ENCODE peak calls at places on chromosomes 5 and 9, in nine cellular contexts. K, T, I, S, F, G, Z, P and E are unnamed samples.

GRCh38 chr9:26537211-26537610 is 355.4 kb downstream of the CAAP1 start:
- DNase-seq in Z (no peak), G (no peak), I (no peak), T (no peak), F (no peak), S (no peak), K (no peak), P (no peak), E (no peak)

GRCh38 chr5:84249918-84250635 is 134.6 kb downstream of the EDIL3 start:
- DNase-seq in K (peak), T (peak), I (peak), P (no peak), Z (no peak), F (no peak), S (no peak), G (no peak), E (no peak)

GRCh38 chr5:81779125-81779934 is 28.4 kb upstream of the SSBP2 start:
- DNase-seq in K (peak), S (no peak), G (peak), Z (peak), P (peak), I (no peak), T (no peak), F (no peak), E (no peak)

GRCh38 chr9:33143241-33143642 is 23.9 kb downstream of the B4GALT1 start:
- DNase-seq in Z (no peak), K (peak), S (no peak), I (peak), T (no peak), P (no peak), G (no peak), F (peak), E (no peak)

GRCh38 chr9:116844621-116845020 is 157.5 kb downstream of the TRIM32 start:
- DNase-seq in G (no peak), P (no peak), K (no peak), Z (no peak), S (no peak), I (no peak), F (no peak), T (no peak), E (no peak)

GRCh38 chr5:65790371-65791163 is 68.6 kb downstream of the NLN start:
- DNase-seq in Z (no peak), P (no peak), S (no peak), G (no peak), F (no peak), T (no peak), I (no peak), K (no peak), E (no peak)

GRCh38 chr9:113995963-113996362 is 82.1 kb downstream of the AMBP start:
- DNase-seq in T (no peak), P (no peak), Z (no peak), S (no peak), F (no peak), G (no peak), I (no peak), K (no peak), E (no peak)

GRCh38 chr9:135147473-135147805 is 60.0 kb downstream of the OLFM1 start:
- DNase-seq in P (no peak), G (no peak), T (no peak), F (peak), I (no peak), S (no peak), Z (no peak), K (no peak), E (no peak)

GRCh38 chr5:129061849-129062248 is 32.7 kb upstream of the ISOC1 start:
- DNase-seq in S (no peak), I (no peak), F (no peak), K (no peak), Z (no peak), T (no peak), G (no peak), P (no peak), E (no peak)

GRCh38 chr5:38936269-38936668 is 90.5 kb downstream of the OSMR start:
- DNase-seq in K (no peak), G (no peak), P (no peak), S (no peak), T (no peak), F (no peak), Z (no peak), I (no peak), E (no peak)

GRCh38 chr5:134088994-134089560 is 25.4 kb upstream of the TCF7 start:
- DNase-seq in K (peak), S (no peak), I (no peak), Z (no peak), G (no peak), F (no peak), T (no peak), P (no peak), E (no peak)

GRCh38 chr9:77764894-77765780 is 117.0 kb upstream of the GNA14 start:
- DNase-seq in P (no peak), Z (no peak), G (no peak), K (peak), T (peak), I (peak), F (no peak), S (no peak), E (no peak)

GRCh38 chr9:5784526-5785315 is 48.2 kb downstream of the ERMP1 start:
- DNase-seq in Z (no peak), T (no peak), F (no peak), I (no peak), S (no peak), P (no peak), G (no peak), K (no peak), E (no peak)

GRCh38 chr5:39115644-39116346 is 41.6 kb upstream of the RICTOR start:
- DNase-seq in P (no peak), Z (no peak), T (no peak), K (no peak), S (no peak), G (no peak), I (no peak), F (no peak), E (no peak)

GRCh38 chr5:1506242-1507015 is 17.3 kb downstream of the LPCAT1 start:
- DNase-seq in I (no peak), S (no peak), G (no peak), Z (no peak), F (no peak), P (peak), T (no peak), K (no peak), E (no peak)

GRCh38 chr9:115349542-115349941 is 231.6 kb upstream of the TNC start:
- DNase-seq in F (no peak), S (no peak), K (peak), G (no peak), Z (no peak), I (no peak), P (no peak), T (no peak), E (no peak)

GRCh38 chr5:138705567-138705966 is 47.7 kb upstream of the CTNNA1 start:
- DNase-seq in Z (no peak), T (no peak), I (no peak), P (no peak), K (no peak), F (no peak), G (no peak), S (no peak), E (no peak)

GRCh38 chr5:157245477-157245876 is 20.4 kb upstream of the CYFIP2 start:
- DNase-seq in F (no peak), S (no peak), K (no peak), Z (no peak), T (no peak), I (no peak), G (no peak), P (no peak), E (no peak)

GRCh38 chr9:97863314-97863713 is 10.3 kb downstream of the FOXE1 start:
- DNase-seq in K (no peak), F (no peak), T (no peak), I (no peak), G (no peak), S (no peak), P (no peak), Z (no peak), E (no peak)

GRCh38 chr5:178483620-178484019 is 106.6 kb downstream of the COL23A1 start:
- DNase-seq in K (no peak), T (no peak), Z (peak), G (no peak), S (no peak), F (no peak), P (no peak), I (no peak), E (no peak)

GRCh38 chr5:132073231-132074013 is at the start of gene CSF2:
- DNase-seq in K (peak), I (no peak), S (no peak), G (no peak), Z (no peak), T (no peak), F (no peak), P (no peak), E (no peak)

GRCh38 chr5:177605078-177605477 is 5.1 kb downstream of the B4GALT7 start:
- DNase-seq in S (no peak), G (no peak), K (no peak), Z (no peak), T (no peak), I (no peak), P (peak), F (no peak), E (no peak)

GRCh38 chr9:89676281-89676680 is 71.5 kb downstream of the GADD45G start:
- DNase-seq in T (no peak), Z (no peak), P (peak), I (no peak), G (no peak), K (no peak), F (peak), S (peak), E (no peak)

GRCh38 chr5:143177263-143177994 is 226.1 kb downstream of the NR3C1 start:
- DNase-seq in T (peak), K (peak), G (no peak), I (peak), P (no peak), Z (no peak), S (no peak), F (peak), E (no peak)

GRCh38 chr9:33908114-33908513 is 91.2 kb downstream of the UBE2R2 start:
- DNase-seq in Z (no peak), P (no peak), T (no peak), F (no peak), K (no peak), I (no peak), G (no peak), S (no peak), E (no peak)

GRCh38 chr9:92770005-92770995 is 5.7 kb upstream of the BICD2 start:
- DNase-seq in P (no peak), F (no peak), T (no peak), K (no peak), Z (no peak), S (no peak), G (no peak), I (no peak), E (no peak)

GRCh38 chr9:135608294-135608998 is 30.9 kb downstream of the GLT6D1 start:
- DNase-seq in G (no peak), T (no peak), I (no peak), K (no peak), Z (no peak), S (no peak), F (no peak), P (no peak), E (no peak)

GRCh38 chr5:143135832-143136551 is 267.5 kb downstream of the NR3C1 start:
- DNase-seq in F (no peak), S (no peak), T (no peak), P (no peak), K (no peak), G (no peak), I (no peak), Z (no peak), E (no peak)